ENCODE peak calls at places on chromosomes 5 and 9, in four cellular contexts. Q is GM12878, D is K562, V is HepG2. B is an unnamed sample.

GRCh38 chr5:17411436-17411835 is 86.6 kb upstream of the TAF11L2 start:
- DNase-seq in V (no peak), Q (no peak), D (no peak), B (no peak)

GRCh38 chr5:62310426-62311105 is 4.6 kb downstream of the KIF2A start:
- DNase-seq in Q (no peak), V (no peak), D (no peak), B (no peak)

GRCh38 chr5:173326501-173326960 is 1.7 kb downstream of the STC2 start:
- DNase-seq in D (peak), V (no peak), Q (no peak), B (no peak)

GRCh38 chr9:83935276-83935890 is 14.2 kb upstream of the KIF27 start:
- DNase-seq in V (no peak), D (no peak), Q (no peak), B (no peak)

GRCh38 chr9:89555426-89556375 is 49.1 kb upstream of the GADD45G start:
- DNase-seq in D (no peak), Q (peak), V (no peak), B (no peak)

GRCh38 chr9:114524401-114524800 is 19.1 kb upstream of the WHRN start:
- DNase-seq in Q (no peak), D (no peak), V (no peak), B (no peak)

GRCh38 chr5:470961-471749 is 28.2 kb downstream of the EXOC3 start:
- DNase-seq in Q (no peak), V (no peak), D (no peak), B (no peak)

GRCh38 chr9:16728128-16728505 is 142.4 kb downstream of the BNC2 start:
- DNase-seq in Q (no peak), V (no peak), D (no peak), B (no peak)

GRCh38 chr9:135343733-135344522 is 135.7 kb upstream of the PPP1R26 start:
- DNase-seq in D (peak), V (peak), Q (no peak), B (peak)

GRCh38 chr9:133737071-133737773 is 930 bp downstream of the SARDH start:
- DNase-seq in D (no peak), Q (no peak), V (no peak), B (no peak)

GRCh38 chr9:33167949-33168535 is 906 bp upstream of the B4GALT1 start:
- DNase-seq in Q (no peak), V (no peak), D (no peak), B (no peak)

GRCh38 chr9:27194401-27195091 is 85.5 kb downstream of the TEK start:
- DNase-seq in Q (no peak), D (no peak), V (no peak), B (no peak)

GRCh38 chr9:38243993-38244392 is 148.5 kb upstream of the ALDH1B1 start:
- DNase-seq in Q (no peak), V (no peak), D (no peak), B (no peak)

GRCh38 chr9:127971357-127972315 is 9.2 kb downstream of the EEIG1 start:
- DNase-seq in V (no peak), Q (no peak), D (no peak), B (no peak)

DNA sequence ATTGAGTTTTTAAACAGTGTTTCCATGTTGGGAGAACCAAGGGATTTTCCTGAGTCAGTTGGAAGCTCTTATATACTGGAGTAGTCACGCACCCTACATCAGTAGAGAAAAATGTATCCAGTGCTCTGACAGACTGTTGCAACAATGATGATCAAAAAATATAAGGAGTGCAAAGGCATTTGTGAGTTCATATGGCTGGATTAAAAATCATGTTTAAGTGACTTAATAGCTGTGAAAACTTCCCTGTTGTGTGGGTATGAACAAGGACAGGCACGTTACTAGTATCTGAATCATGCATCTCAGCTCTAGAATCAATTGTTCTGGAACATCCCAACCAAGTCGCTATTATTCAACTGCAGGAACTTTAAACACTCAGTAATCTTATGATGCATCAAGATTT is 229.7 kb downstream of the ROR2 start:
- DNase-seq in Q (no peak), V (no peak), D (no peak), B (no peak)
- TF ChIP-seq FOXK2 in Q (no peak), V (no peak), D (no peak), B (no peak)

GRCh38 chr5:135332519-135333150 is 66.4 kb downstream of the MACROH2A1 start:
- DNase-seq in V (peak), Q (no peak), D (peak), B (peak)

GRCh38 chr5:135333737-135334515 is 65.1 kb downstream of the MACROH2A1 start:
- DNase-seq in Q (no peak), D (peak), V (no peak), B (no peak)

GRCh38 chr5:135337064-135337463 is 62.0 kb downstream of the MACROH2A1 start:
- DNase-seq in Q (no peak), D (no peak), V (no peak), B (no peak)

GRCh38 chr5:135331612-135332011 is 67.4 kb downstream of the MACROH2A1 start:
- DNase-seq in Q (no peak), V (no peak), D (no peak), B (no peak)

DNA sequence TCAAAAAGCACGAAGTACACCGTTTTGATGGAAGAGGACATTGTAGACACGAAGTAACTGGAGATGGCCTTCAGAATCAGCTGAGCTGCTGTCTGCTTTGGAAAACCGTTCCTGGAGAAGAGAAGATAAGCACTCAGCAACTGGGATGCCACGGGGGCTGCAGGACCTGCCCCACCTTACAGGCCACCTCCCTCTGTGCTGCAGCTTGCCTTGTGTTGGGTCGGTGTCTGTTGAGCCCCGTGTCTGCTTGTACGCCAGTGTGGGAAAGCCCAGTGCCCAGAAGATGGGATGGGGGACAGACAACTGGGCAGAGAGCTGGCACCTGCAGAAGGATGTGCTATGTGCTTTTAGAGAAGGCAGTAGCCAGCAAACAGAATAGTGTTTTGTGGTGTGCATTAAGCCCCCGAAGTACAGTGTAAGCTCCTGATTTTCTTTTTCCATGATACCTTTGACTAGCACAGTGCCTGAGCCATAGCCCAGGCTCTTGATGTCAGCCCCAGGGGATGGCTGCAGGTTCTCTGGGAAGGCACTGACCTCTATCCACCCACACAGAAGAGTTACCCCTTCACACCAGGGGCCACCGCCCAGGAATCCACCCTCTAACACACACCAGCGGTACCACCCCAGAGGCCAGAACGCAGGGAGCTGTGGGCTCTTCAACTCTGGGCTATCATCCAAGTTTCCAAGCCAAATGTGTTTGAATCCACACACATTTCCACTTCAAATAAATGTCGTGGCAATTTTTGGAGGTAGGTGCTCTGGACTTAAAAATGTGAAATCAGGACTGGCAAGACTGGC is 63.8 kb downstream of the MACROH2A1 start:
- DNase-seq in Q (no peak), D (no peak), V (no peak), B (no peak)
- TF ChIP-seq SP1 in Q (no peak), D (no peak), V (no peak), B (no peak)

DNA sequence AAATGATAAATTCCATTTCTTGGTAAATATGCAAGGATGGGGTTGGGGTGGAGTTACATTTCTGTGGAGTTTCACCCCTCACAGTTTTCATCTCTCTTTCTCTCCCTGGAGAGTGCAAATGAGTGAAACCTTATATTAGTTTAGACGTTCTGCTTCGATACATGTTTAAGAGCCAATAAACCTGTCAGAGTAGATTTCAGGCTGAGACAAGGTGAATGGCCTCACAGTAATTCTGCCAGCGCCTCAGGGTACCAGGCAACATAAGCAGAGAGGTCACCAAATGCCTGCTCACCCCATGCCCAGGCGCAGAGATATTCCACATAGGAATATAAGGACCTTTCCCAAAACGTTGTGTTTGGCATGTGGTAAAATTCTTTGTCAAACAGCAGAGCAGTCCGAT is 154.9 kb upstream of the VLDLR start:
- DNase-seq in D (no peak), Q (no peak), V (no peak), B (peak)
- TF ChIP-seq FOXK2 in D (no peak), Q (no peak), V (no peak), B (no peak)

GRCh38 chr9:7980691-7981289 is 181.2 kb upstream of the DMAC1 start:
- DNase-seq in D (no peak), Q (no peak), V (no peak), B (no peak)
- TF ChIP-seq SP1 in D (no peak), Q (no peak), V (no peak), B (no peak)

GRCh38 chr9:132356276-132356924 is 1.6 kb upstream of the SETX start:
- DNase-seq in V (no peak), Q (no peak), D (no peak), B (no peak)

GRCh38 chr9:132354645-132355355 is at the start of gene SETX:
- DNase-seq in Q (peak), D (peak), V (peak), B (peak)

GRCh38 chr9:132350861-132351315 is 3.9 kb downstream of the SETX start:
- DNase-seq in V (no peak), Q (no peak), D (no peak), B (no peak)

GRCh38 chr9:132348676-132349075 is 6.1 kb downstream of the SETX start:
- DNase-seq in Q (no peak), V (no peak), D (no peak), B (no peak)

DNA sequence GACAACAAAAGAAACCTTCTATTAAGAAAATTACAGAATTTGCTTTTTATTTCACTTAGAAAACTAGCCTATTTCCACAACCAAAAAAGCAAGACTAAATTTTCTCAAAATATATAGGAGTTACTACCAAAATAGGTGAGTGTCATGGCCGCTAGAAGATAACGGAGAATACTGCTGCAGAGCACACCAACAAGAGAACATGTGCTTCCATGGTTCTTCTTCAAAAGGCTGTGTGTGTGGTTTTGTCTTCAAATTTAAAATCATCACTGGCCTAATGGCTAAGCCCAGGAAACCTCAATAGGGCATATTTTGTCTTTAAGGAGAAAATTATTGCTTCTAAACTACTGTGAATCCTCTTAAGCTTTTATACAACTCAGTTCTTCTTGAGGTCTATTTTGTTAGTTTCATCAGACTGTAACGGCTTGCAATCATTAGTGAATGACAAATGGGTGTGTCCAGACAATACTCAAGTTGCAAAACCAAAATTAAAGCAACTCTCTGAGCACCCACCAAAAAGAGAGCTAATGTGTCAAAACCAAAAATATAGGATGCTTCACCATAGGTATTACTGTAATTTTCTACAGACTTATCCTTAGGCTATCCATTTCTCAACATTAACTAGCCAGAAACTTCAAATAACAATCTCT is 3.3 kb downstream of the SETX start:
- DNase-seq in V (no peak), D (no peak), Q (no peak), B (no peak)
- TF ChIP-seq FOXK2 in V (no peak), D (no peak), Q (no peak), B (no peak)

DNA sequence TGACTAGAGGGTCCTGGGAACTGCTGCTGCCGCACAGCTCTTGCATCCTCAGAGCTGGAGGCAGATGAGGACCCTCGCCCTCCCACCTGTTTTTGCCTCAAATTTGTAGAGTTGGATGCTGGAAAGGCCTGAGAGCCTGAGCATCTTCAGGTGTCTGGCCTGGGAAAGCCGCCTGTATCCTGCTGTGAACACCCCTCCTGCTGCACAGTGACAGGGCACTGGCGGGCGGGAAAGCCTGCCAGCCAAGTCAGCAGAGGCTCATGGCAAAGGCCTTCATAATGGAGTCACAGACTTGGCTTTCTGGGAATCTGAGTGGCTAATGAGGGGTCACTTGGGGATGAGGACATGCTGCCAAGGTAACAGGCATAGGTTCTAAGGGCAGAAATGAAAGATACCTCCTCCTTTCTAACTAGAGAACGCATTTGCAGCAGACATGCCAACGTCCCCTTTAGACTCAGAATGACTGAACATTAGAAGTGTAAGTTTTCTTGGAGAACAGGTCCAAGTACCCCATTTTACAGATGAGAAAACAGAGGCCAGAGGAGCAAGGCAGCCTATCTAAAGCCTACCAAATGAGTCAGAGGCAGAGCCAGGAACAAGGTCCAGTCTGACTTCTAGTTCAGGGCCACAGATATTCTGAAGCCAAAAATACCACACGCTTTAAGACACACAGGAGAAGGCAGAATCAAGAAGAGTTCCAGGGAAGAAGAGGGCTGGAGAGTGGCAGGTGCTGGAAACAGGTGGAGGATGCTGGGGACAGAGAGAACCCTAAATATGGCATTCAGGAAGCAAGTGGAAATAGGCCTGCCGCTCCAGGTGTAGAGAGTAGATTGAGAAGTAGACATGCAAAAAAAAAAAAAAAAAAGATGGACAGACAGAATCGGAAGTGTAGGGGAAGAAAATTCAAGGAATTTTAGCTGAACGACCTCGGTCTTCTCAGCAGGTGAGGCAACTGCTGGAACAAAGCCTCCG is 44.1 kb downstream of the EPB41L4B start:
- DNase-seq in Q (no peak), D (no peak), V (no peak), B (no peak)
- TF ChIP-seq SP1 in Q (no peak), D (no peak), V (no peak), B (no peak)

GRCh38 chr5:98774192-98775046 is 956 bp downstream of the RGMB start:
- DNase-seq in V (peak), D (no peak), Q (no peak), B (peak)

GRCh38 chr5:98772415-98773213 is 849 bp upstream of the RGMB start:
- DNase-seq in Q (no peak), V (peak), D (no peak), B (peak)

GRCh38 chr5:98775246-98775961 is 1.9 kb downstream of the RGMB start:
- DNase-seq in V (no peak), Q (no peak), D (no peak), B (no peak)

GRCh38 chr5:98773214-98773463 is 324 bp upstream of the RGMB start:
- DNase-seq in D (no peak), V (no peak), Q (peak), B (no peak)

DNA sequence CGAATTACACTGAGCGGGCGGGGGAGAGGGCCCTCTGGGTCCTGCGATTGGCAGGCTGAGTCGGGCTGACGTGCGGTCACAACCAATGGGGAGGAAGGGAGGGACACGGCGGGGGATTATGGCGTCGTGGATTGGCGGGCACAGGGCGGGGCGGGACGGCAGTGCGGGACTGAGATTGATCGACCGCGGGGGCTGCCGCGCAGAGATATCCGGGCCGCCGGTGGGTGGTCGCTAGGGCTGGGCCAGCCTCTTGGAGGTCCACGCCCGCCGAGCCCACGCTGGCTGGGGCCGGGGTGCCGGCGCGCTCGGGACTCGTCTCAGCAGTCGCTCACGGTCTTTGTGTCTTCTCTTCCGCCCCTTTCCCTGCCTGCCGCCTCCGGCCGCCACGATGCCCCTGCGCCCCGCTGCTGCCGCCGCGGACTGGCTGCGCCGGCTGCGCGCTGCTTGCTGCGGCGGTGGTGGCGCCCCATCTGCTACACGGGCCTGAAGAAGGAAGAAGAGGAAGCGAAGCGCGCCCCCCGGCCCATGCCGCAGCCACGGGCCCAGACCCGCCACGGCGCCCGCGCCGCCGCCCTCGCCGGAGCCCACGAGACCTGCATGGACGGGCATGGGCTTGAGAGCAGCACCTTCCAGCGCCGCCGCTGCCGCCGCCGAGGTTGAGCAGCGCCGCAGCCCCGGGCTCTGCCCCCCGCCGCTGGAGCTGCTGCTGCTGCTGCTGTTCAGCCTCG is at the start of gene RGMB:
- DNase-seq in V (peak), Q (peak), D (no peak), B (peak)
- TF ChIP-seq FOXK2 in V (no peak), Q (no peak), D (no peak), B (no peak)

DNA sequence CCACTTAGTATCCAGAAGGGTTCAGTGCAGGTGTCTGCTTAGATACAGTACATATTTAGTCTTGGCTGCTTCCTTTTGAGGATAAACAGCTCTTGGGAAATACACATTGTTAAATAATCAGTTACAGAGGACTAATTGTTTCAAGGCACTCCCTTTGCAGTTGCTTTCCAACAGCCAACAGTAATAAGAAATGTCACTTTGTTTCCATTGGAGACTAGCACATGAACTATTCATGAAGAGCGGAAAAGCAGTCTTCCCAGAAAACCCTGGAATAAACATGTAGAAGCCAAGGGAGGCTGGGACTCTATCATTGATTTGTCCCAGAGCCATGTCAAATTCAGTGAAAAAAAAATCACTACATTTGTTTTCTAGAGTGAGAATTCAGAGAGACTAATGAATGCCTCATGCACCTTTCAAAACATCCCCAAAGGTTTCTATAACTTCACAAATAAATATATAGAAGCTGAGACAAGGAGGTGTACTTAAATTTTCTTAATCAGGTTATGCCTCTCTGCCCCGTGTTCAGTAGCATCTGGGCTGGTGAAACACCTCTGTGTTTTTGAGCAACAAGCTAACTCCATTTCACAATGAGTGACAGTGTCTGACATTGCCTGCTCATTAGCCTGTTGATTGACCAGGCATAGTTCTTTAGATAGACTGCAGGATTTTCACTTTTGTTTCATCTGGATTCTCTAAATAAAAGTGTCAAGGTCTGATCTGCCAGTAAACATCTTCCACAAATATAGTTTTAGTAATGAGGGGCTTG is 271.5 kb downstream of the ARRDC3 start:
- DNase-seq in Q (no peak), V (no peak), D (no peak), B (no peak)
- TF ChIP-seq SP1 in Q (no peak), V (no peak), D (no peak), B (no peak)

DNA sequence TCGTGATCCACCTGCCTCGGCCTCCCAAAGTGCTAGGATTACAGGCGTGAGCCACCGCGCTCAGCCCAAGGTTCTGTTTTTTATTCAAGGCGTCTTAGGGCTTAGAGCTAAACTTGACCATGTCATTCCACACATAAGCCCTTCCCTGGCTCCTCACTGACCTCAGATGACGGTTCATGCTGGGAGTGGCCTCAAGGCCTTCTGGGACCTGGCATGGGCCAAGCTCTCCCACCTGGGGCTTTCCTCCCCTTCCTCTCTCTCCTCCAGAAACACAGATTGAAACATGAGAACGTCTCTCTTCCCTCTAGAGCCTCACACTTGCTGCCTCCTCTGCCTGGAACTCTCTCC is 155.5 kb upstream of the IER5L start:
- DNase-seq in V (peak), Q (no peak), D (no peak), B (no peak)
- TF ChIP-seq FOXK2 in V (no peak), Q (no peak), D (no peak), B (no peak)